ENCODE peak calls at places on chromosome 5, in seven cellular contexts. I is GM06990; J is mucosa of descending colon; W is neural progenitor cell; P is CD4-positive, alpha-beta T cell; F is choroid plexus epithelial cell; X is K562. A is an unnamed sample.

GRCh38 chr5:157248771-157249475 is 17.0 kb upstream of the CYFIP2 start:
- DNase-seq in I (no peak), J (no peak), W (no peak), P (no peak), F (no peak), X (no peak), A (peak)

GRCh38 chr5:36569456-36569855 is 37.0 kb upstream of the SLC1A3 start:
- DNase-seq in I (no peak), J (no peak), W (no peak), P (no peak), F (peak), X (no peak), A (no peak)

GRCh38 chr5:86570427-86571083 is 47.2 kb upstream of the COX7C start:
- DNase-seq in I (peak), J (no peak), W (no peak), P (no peak), F (no peak), X (peak), A (no peak)

GRCh38 chr5:2746642-2747041 is 4.8 kb downstream of the IRX2 start:
- DNase-seq in I (no peak), J (no peak), W (no peak), P (no peak), F (no peak), X (no peak), A (no peak)

GRCh38 chr5:174601937-174602336 is 122.4 kb upstream of the MSX2 start:
- DNase-seq in I (no peak), J (no peak), W (no peak), P (no peak), F (no peak), X (no peak), A (no peak)

GRCh38 chr5:93894471-93895354 is 153.3 kb upstream of the POU5F2 start:
- DNase-seq in I (no peak), J (no peak), W (no peak), P (no peak), F (peak), X (no peak), A (no peak)

GRCh38 chr5:56164371-56164770 is 68.8 kb downstream of the ANKRD55 start:
- DNase-seq in I (no peak), J (no peak), W (peak), P (no peak), F (peak), X (no peak), A (no peak)

GRCh38 chr5:79318935-79319614 is 83.1 kb downstream of the JMY start:
- DNase-seq in I (no peak), J (no peak), W (no peak), P (no peak), F (peak), X (peak), A (no peak)

GRCh38 chr5:35202319-35203111 is 27.8 kb downstream of the PRLR start:
- DNase-seq in I (no peak), J (no peak), W (peak), P (no peak), F (peak), X (peak), A (no peak)
- TF ChIP-seq CTCF in I (peak), J (no peak), W (peak), P (peak), F (peak), X (peak), A (peak)

GRCh38 chr5:27125856-27126255 is 87.5 kb upstream of the CDH9 start:
- DNase-seq in I (no peak), J (no peak), W (no peak), P (no peak), F (peak), X (no peak), A (no peak)
- TF ChIP-seq CTCF in I (no peak), J (no peak), W (no peak), P (no peak), F (no peak), X (no peak), A (no peak)

GRCh38 chr5:131634666-131634995 is 398 bp downstream of the RAPGEF6 start:
- DNase-seq in I (no peak), J (no peak), W (peak), P (peak), F (peak), X (peak), A (peak)
- TF ChIP-seq CTCF in I (no peak), J (no peak), W (peak), P (peak), F (peak), X (peak), A (no peak)

DNA sequence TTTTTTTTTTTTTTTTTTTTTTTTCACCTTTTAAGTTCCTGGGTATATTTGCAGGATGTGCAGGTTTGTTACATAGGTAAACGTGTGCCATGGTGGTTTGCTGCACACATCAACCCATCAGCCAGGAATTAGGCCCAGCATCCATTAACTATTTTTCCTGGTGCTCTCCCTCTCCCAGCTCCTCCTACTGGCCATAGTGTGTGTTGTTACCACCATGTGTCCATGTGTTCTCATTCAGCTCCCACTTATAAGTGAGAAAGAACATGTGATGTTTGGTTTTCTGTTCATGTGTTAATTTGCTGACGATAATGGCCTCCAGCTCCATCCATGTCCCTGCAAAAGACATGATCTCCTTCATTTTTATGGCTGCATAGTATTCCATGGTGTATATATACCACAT is 350.5 kb downstream of the MAN2A1 start:
- DNase-seq in I (no peak), J (no peak), W (no peak), P (no peak), F (peak), X (no peak), A (no peak)
- TF ChIP-seq CTCF in I (peak), J (no peak), W (no peak), P (no peak), F (peak), X (peak), A (no peak)

DNA sequence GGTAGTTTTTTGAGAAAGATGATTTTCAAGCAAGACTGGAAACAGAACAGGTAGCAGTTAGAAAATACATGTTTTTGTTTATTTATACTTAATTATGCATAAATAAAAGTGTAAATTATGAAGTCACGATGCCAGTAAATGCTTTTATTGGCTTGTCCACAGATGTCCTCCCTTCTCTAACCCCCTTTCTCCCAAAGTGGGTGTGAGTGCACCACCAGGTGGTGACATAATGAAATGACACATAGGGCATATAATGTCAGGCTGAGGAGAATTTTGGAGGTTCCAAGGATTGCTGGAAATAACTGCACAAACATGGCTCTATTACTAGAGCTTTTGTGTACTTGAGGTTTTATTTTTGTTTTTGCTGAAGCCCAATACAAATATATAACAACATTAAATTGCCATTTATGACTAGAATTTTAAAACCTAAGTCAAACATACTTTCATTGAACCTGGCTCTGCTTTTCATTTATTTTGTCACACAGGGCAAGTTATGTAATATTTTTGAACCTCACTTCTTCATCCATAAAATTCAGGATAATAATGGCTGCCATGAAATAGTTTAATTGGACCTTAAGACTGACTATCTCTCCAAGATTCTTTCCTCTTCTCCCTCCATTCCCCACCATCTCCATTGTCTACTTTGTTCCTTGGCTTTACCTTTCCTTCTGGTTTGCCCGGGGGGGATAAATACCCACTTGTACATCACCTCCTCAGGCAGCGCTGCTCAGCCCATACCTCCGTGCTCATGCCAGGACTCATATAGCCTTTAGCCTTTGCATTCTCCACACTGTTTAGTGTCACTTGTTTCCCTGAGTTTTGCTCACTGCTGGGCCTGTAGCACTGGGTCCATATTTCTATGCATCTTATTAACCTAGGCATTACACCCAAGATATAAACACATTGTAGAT is 168.8 kb downstream of the PDE4D start:
- DNase-seq in I (no peak), J (no peak), W (peak), P (no peak), F (peak), X (peak), A (no peak)
- TF ChIP-seq CTCF in I (peak), J (peak), W (peak), P (no peak), F (peak), X (peak), A (peak)

DNA sequence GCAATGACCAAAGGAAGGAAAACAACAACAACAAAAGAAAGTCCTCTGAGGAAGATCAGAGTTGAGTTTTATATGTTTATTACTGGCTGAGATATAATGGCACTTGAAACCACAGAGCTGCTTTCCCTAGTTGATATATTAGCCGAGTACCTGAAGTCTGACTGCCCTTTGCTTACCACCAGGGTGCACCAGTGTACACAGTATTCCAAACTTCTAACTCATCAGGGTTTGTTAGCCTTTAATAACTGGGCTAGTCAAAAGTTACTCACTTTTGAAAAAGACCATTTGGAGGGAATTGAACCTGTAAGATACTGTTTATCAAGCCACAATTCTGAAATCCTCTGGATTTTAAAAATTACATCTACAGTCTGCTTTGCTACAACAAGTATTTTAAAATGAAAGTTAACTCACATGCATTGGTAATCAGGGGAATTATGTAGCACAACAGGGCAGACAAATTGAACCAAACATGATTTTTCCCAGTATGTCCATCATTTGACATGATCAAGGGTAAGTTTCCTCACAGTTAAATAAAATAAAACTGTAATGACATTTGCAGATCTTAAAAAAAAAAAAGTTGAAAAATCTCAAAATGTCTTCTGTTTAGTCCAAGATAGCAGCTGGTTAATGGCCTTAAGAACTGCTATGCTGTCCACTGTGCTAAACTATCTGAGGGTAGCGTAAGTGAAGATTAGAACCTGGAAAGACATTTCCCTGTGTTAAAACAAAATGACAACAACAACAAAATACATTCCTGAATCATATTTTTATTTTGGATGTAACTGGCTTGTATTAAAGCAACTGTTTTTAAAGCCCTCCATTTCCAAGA is 57.3 kb upstream of the C6 start:
- DNase-seq in I (no peak), J (no peak), W (peak), P (no peak), F (peak), X (no peak), A (no peak)
- TF ChIP-seq CTCF in I (peak), J (no peak), W (peak), P (no peak), F (peak), X (peak), A (no peak)

GRCh38 chr5:149118463-149118862 is 22.8 kb upstream of the ABLIM3 start:
- DNase-seq in I (no peak), J (no peak), W (no peak), P (no peak), F (no peak), X (no peak), A (no peak)

GRCh38 chr5:149117970-149118369 is 23.3 kb upstream of the ABLIM3 start:
- DNase-seq in I (no peak), J (no peak), W (no peak), P (no peak), F (no peak), X (no peak), A (no peak)

GRCh38 chr5:149110406-149110805 is 30.9 kb upstream of the ABLIM3 start:
- DNase-seq in I (no peak), J (no peak), W (no peak), P (no peak), F (peak), X (no peak), A (no peak)

GRCh38 chr5:149113669-149114068 is 27.6 kb upstream of the ABLIM3 start:
- DNase-seq in I (no peak), J (no peak), W (no peak), P (no peak), F (peak), X (no peak), A (no peak)

DNA sequence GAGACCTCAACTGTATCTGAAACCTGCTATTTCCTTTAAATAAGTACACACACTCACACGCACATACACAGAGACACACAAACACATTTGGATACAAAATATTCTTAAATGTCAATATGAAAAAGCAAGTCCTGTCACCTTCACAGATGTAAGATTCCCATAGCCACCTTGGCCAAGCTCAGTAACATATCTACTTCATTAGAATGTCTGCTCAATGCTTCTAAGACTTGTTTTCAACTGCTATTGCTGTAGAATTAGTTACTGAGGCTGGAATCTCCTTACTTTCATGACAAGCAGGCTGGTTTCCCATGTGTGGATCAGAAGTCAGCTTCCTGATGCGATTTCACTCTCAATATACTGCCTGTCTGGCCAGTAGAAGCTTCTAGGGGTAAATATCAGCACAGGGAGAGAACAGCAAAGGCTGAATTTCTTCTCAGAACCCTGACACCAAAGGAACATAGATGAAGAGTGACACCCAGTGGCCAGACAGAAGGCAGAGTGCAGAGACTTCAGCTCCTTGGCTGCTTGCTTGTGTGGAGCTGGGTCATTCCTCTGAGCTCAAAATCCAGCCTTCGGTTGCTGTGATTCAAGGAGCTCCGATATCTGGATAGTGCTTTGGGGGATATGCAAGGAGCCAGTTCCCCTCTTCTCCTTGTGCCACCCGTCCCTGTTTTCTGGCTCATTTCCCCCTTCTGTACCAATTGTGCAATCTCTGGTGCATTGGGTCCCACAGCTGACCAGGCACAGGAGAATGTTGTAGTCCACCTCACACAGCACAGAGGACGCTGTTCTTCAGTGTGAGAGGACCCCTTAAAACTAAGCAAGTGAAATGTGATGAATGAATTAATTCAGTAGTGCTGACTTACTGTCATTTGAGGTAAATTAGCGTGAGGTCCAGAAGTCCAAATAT is 26.6 kb upstream of the ABLIM3 start:
- DNase-seq in I (peak), J (peak), W (peak), P (no peak), F (peak), X (peak), A (no peak)
- TF ChIP-seq CTCF in I (peak), J (peak), W (peak), P (peak), F (peak), X (peak), A (peak)

DNA sequence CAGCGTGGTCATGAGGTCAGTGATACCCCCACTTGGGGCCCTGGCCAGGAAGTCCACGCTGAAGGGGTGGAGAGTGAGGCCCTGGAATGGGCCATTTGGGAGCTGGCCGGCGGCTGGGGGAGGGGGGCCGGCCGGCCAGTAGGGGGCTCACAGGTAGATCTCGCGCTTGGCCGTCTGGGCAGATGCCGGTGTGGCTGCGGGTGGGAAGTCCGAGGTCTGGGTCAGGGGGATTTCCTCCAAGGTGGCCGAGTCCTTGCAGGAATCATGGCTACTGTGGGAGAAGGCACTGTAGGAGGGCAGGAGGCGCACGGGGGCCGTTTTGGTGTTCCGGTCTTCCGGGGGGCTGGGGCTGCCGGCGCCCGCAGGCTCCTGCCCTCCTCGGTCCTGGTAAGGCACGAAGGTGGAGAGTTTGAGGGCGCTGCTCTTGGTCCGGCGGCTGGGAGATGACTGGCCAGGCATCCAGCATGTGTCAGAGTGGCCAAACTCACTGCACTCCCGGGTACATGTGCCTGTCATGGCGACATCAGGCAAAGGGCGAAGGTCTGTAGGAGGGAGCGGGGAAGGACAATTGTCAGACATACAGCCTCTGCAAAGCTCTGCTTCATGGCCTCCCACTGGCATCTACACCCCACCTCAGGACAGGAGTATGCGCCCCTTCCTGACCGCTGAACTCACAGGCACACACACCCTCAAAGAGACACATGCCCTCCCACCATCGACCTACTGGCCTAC is 24.1 kb downstream of the PCDH1 start:
- DNase-seq in I (no peak), J (no peak), W (no peak), P (no peak), F (no peak), X (no peak), A (no peak)
- TF ChIP-seq CTCF in I (peak), J (no peak), W (peak), P (no peak), F (no peak), X (peak), A (no peak)

GRCh38 chr5:130715541-130715940 is 449.5 kb downstream of the HINT1 start:
- DNase-seq in I (no peak), J (no peak), W (no peak), P (no peak), F (peak), X (no peak), A (no peak)

GRCh38 chr5:130724658-130725057 is 440.4 kb downstream of the HINT1 start:
- DNase-seq in I (no peak), J (no peak), W (no peak), P (no peak), F (no peak), X (no peak), A (no peak)

DNA sequence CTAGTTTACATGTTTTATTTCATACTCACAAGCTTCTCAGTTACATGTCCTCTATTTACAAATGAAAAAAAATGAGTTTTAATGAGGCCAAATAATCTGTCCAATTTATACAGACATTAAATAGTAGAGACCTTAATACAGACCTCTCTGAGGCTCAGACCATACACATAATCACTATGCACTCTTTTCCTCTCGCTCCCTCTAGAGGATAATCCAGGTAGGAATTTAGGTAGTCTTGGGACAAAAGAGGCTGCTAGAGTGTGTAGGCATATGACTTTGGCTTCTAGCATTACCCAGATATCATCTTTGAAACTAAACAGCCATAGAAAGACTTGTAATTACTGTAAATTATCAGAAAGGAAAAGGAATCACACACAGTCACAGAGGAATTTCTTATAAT is 444.7 kb downstream of the HINT1 start:
- DNase-seq in I (no peak), J (no peak), W (peak), P (no peak), F (peak), X (peak), A (no peak)
- TF ChIP-seq CTCF in I (peak), J (no peak), W (peak), P (no peak), F (peak), X (no peak), A (no peak)